ENCODE peak calls at places on chromosomes 1 and 21, in ten cellular contexts. G is AG09309; X is lower leg skin; M is NCI-H2171 treated with DMSO at 0.1 percent for 48 hours; R is RCC 7860; H is HTR-8/SVneo; E is activated T-cell treated with anti-CD3 and anti-CD28 coated beads, Interleukin-2, amount 50 U/mL, for 72 hours; I is endothelial cell; B is stimulated activated CD8-positive, alpha-beta memory T cell treated with anti-CD3 and anti-CD28 coated beads, Interleukin-4, amount 100 ng/mL, for 48 hours; A is HS-27A. J is an unnamed sample.

GRCh38 chr1:54173681-54174080 is 20.9 kb upstream of the CDCP2 start:
- DNase-seq in G (no peak), X (no peak), M (no peak), R (no peak), H (no peak), E (no peak), I (no peak), B (no peak), A (no peak), J (no peak)

GRCh38 chr1:36638268-36638667 is 155.6 kb upstream of the CSF3R start:
- DNase-seq in G (no peak), X (no peak), M (no peak), R (no peak), H (no peak), E (no peak), I (no peak), B (no peak), A (no peak), J (peak)

GRCh38 chr1:223504741-223505140 is 111.5 kb downstream of the CCDC185 start:
- DNase-seq in G (peak), X (no peak), M (no peak), R (peak), H (no peak), E (no peak), I (no peak), B (no peak), A (no peak), J (peak)

GRCh38 chr1:189970331-189971230 is 507.1 kb downstream of the BRINP3 start:
- DNase-seq in G (no peak), X (no peak), M (no peak), R (no peak), H (no peak), E (no peak), I (no peak), B (no peak), A (no peak), J (peak)

GRCh38 chr1:169698976-169699375 is 12.4 kb downstream of the SELL start:
- DNase-seq in G (no peak), X (no peak), M (no peak), R (no peak), H (no peak), E (no peak), I (no peak), B (peak), A (no peak), J (no peak)

GRCh38 chr1:228341450-228341813 is 65.2 kb downstream of the TRIM11 start:
- DNase-seq in G (no peak), X (no peak), M (no peak), R (no peak), H (no peak), E (no peak), I (no peak), B (no peak), A (no peak), J (no peak)

GRCh38 chr1:40796939-40797667 is 13.5 kb downstream of the KCNQ4 start:
- DNase-seq in G (no peak), X (no peak), M (no peak), R (peak), H (no peak), E (no peak), I (no peak), B (no peak), A (no peak), J (no peak)

GRCh38 chr21:18913914-18914313 is 510.3 kb upstream of the TMPRSS15 start:
- DNase-seq in G (no peak), X (no peak), M (no peak), R (no peak), H (no peak), E (no peak), I (no peak), B (no peak), A (no peak), J (no peak)

GRCh38 chr1:100036718-100037664 is 67.2 kb downstream of the SLC35A3 start:
- DNase-seq in G (no peak), X (no peak), M (no peak), R (peak), H (no peak), E (no peak), I (no peak), B (no peak), A (peak), J (peak)

GRCh38 chr21:25503981-25504380 is 103.3 kb downstream of the MRPL39 start:
- DNase-seq in G (no peak), X (no peak), M (no peak), R (no peak), H (no peak), E (no peak), I (no peak), B (no peak), A (no peak), J (no peak)

GRCh38 chr1:8349961-8350360 is 32.0 kb downstream of the SLC45A1 start:
- DNase-seq in G (no peak), X (peak), M (peak), R (no peak), H (no peak), E (no peak), I (no peak), B (no peak), A (no peak), J (no peak)

GRCh38 chr1:10031461-10031860 is 1.3 kb upstream of the UBE4B start:
- DNase-seq in G (no peak), X (no peak), M (no peak), R (peak), H (peak), E (no peak), I (no peak), B (no peak), A (peak), J (peak)

GRCh38 chr1:222068937-222069336 is 327.0 kb upstream of the DUSP10 start:
- DNase-seq in G (no peak), X (no peak), M (no peak), R (peak), H (no peak), E (no peak), I (no peak), B (no peak), A (no peak), J (peak)

GRCh38 chr1:175218132-175218531 is 25.6 kb upstream of the KIAA0040 start:
- DNase-seq in G (no peak), X (no peak), M (peak), R (no peak), H (no peak), E (no peak), I (no peak), B (no peak), A (no peak), J (no peak)

GRCh38 chr1:18192182-18192581 is 84.6 kb downstream of the IGSF21 start:
- DNase-seq in G (no peak), X (no peak), M (no peak), R (no peak), H (no peak), E (no peak), I (no peak), B (no peak), A (no peak), J (no peak)

GRCh38 chr1:225580180-225581099 is 72.5 kb downstream of the ENAH start:
- DNase-seq in G (no peak), X (no peak), M (peak), R (no peak), H (no peak), E (no peak), I (no peak), B (no peak), A (no peak), J (no peak)

GRCh38 chr21:25283720-25284119 is 323.6 kb downstream of the MRPL39 start:
- DNase-seq in G (peak), X (no peak), M (no peak), R (peak), H (no peak), E (peak), I (peak), B (no peak), A (peak), J (peak)

GRCh38 chr1:32967863-32968571 is 3.4 kb upstream of the RNF19B start:
- DNase-seq in G (no peak), X (no peak), M (no peak), R (no peak), H (no peak), E (no peak), I (no peak), B (no peak), A (no peak), J (peak)

GRCh38 chr1:16117936-16118335 is 37.9 kb downstream of the EPHA2 start:
- DNase-seq in G (no peak), X (no peak), M (no peak), R (no peak), H (no peak), E (no peak), I (no peak), B (no peak), A (no peak), J (no peak)

GRCh38 chr1:216723274-216723780 is at the start of gene ESRRG:
- DNase-seq in G (no peak), X (no peak), M (peak), R (no peak), H (peak), E (no peak), I (peak), B (no peak), A (no peak), J (no peak)

GRCh38 chr1:39205102-39205780 is 746 bp downstream of the MACF1 start:
- DNase-seq in G (no peak), X (no peak), M (no peak), R (peak), H (peak), E (peak), I (no peak), B (peak), A (no peak), J (peak)

GRCh38 chr1:85372683-85373446 is 92.1 kb downstream of the DDAH1 start:
- DNase-seq in G (peak), X (no peak), M (no peak), R (no peak), H (peak), E (no peak), I (no peak), B (no peak), A (no peak), J (peak)

GRCh38 chr1:92951141-92951582 is 10.1 kb downstream of the DIPK1A start:
- DNase-seq in G (peak), X (no peak), M (peak), R (no peak), H (no peak), E (no peak), I (no peak), B (no peak), A (no peak), J (peak)

GRCh38 chr1:206556748-206557635 is 49.7 kb downstream of the RASSF5 start:
- DNase-seq in G (no peak), X (peak), M (peak), R (peak), H (peak), E (peak), I (peak), B (peak), A (no peak), J (peak)

GRCh38 chr1:178271471-178271870 is 177.6 kb downstream of the RASAL2 start:
- DNase-seq in G (no peak), X (no peak), M (no peak), R (no peak), H (no peak), E (no peak), I (no peak), B (no peak), A (no peak), J (no peak)

GRCh38 chr1:53327183-53327941 is 508 bp downstream of the LRP8 start:
- DNase-seq in G (no peak), X (peak), M (peak), R (peak), H (no peak), E (peak), I (peak), B (peak), A (no peak), J (no peak)

GRCh38 chr1:9038338-9038650 is 12.1 kb upstream of the SLC2A7 start:
- DNase-seq in G (no peak), X (no peak), M (no peak), R (no peak), H (no peak), E (no peak), I (no peak), B (no peak), A (no peak), J (no peak)